ENCODE peak calls at places on chromosomes 11 and 22, in six cellular contexts. One of them, this sample, is unnamed.

GRCh38 chr11:70628176-70628860 is 230.0 kb downstream of the CTTN start:
- ATAC-seq in activated naive CD4-positive, alpha-beta T cell treated with anti-CD3 and anti-CD28 coated beads, Interleukin-2, amount 50 U/mL, for 72 hours: no peak
- ATAC-seq in activated T-cell treated with anti-CD3 and anti-CD28 coated beads, Interleukin-2, amount 50 U/mL, for 72 hours: no peak
- ATAC-seq in pancreas: no peak
- ATAC-seq in Panc1: no peak
- ATAC-seq in body of pancreas: no peak
- ATAC-seq in this sample: no peak

GRCh38 chr11:119416606-119417580 is 6.1 kb downstream of the THY1 start:
- ATAC-seq in body of pancreas: no peak
- ATAC-seq in activated T-cell treated with anti-CD3 and anti-CD28 coated beads, Interleukin-2, amount 50 U/mL, for 72 hours: no peak
- ATAC-seq in Panc1: peak
- ATAC-seq in pancreas: no peak
- ATAC-seq in activated naive CD4-positive, alpha-beta T cell treated with anti-CD3 and anti-CD28 coated beads, Interleukin-2, amount 50 U/mL, for 72 hours: no peak
- ATAC-seq in this sample: no peak

GRCh38 chr11:115721309-115722007 is 217.2 kb upstream of the CADM1 start:
- ATAC-seq in body of pancreas: no peak
- ATAC-seq in activated T-cell treated with anti-CD3 and anti-CD28 coated beads, Interleukin-2, amount 50 U/mL, for 72 hours: no peak
- ATAC-seq in pancreas: no peak
- ATAC-seq in activated naive CD4-positive, alpha-beta T cell treated with anti-CD3 and anti-CD28 coated beads, Interleukin-2, amount 50 U/mL, for 72 hours: no peak
- ATAC-seq in Panc1: no peak
- ATAC-seq in this sample: no peak

GRCh38 chr11:91798240-91798639 is 426.4 kb upstream of the FAT3 start:
- ATAC-seq in activated T-cell treated with anti-CD3 and anti-CD28 coated beads, Interleukin-2, amount 50 U/mL, for 72 hours: no peak
- ATAC-seq in activated naive CD4-positive, alpha-beta T cell treated with anti-CD3 and anti-CD28 coated beads, Interleukin-2, amount 50 U/mL, for 72 hours: no peak
- ATAC-seq in body of pancreas: no peak
- ATAC-seq in pancreas: no peak
- ATAC-seq in Panc1: no peak
- ATAC-seq in this sample: no peak

GRCh38 chr11:592501-592900 is 16.2 kb downstream of the PHRF1 start:
- ATAC-seq in pancreas: no peak
- ATAC-seq in body of pancreas: no peak
- ATAC-seq in activated T-cell treated with anti-CD3 and anti-CD28 coated beads, Interleukin-2, amount 50 U/mL, for 72 hours: no peak
- ATAC-seq in activated naive CD4-positive, alpha-beta T cell treated with anti-CD3 and anti-CD28 coated beads, Interleukin-2, amount 50 U/mL, for 72 hours: no peak
- ATAC-seq in Panc1: no peak
- ATAC-seq in this sample: no peak

GRCh38 chr11:94938399-94939055 is 34.8 kb downstream of the CWC15 start:
- ATAC-seq in body of pancreas: peak
- ATAC-seq in activated T-cell treated with anti-CD3 and anti-CD28 coated beads, Interleukin-2, amount 50 U/mL, for 72 hours: no peak
- ATAC-seq in Panc1: no peak
- ATAC-seq in pancreas: no peak
- ATAC-seq in activated naive CD4-positive, alpha-beta T cell treated with anti-CD3 and anti-CD28 coated beads, Interleukin-2, amount 50 U/mL, for 72 hours: no peak
- ATAC-seq in this sample: no peak

GRCh38 chr11:129703846-129704245 is 111.8 kb upstream of the TMEM45B start:
- ATAC-seq in activated naive CD4-positive, alpha-beta T cell treated with anti-CD3 and anti-CD28 coated beads, Interleukin-2, amount 50 U/mL, for 72 hours: no peak
- ATAC-seq in pancreas: peak
- ATAC-seq in body of pancreas: no peak
- ATAC-seq in activated T-cell treated with anti-CD3 and anti-CD28 coated beads, Interleukin-2, amount 50 U/mL, for 72 hours: no peak
- ATAC-seq in Panc1: no peak
- ATAC-seq in this sample: no peak

GRCh38 chr11:77072851-77073327 is 6.1 kb downstream of the CAPN5 start:
- ATAC-seq in pancreas: no peak
- ATAC-seq in body of pancreas: no peak
- ATAC-seq in activated T-cell treated with anti-CD3 and anti-CD28 coated beads, Interleukin-2, amount 50 U/mL, for 72 hours: peak
- ATAC-seq in activated naive CD4-positive, alpha-beta T cell treated with anti-CD3 and anti-CD28 coated beads, Interleukin-2, amount 50 U/mL, for 72 hours: peak
- ATAC-seq in Panc1: peak
- ATAC-seq in this sample: peak

GRCh38 chr11:131691558-131692041 is 321.2 kb downstream of the NTM start:
- ATAC-seq in Panc1: peak
- ATAC-seq in activated naive CD4-positive, alpha-beta T cell treated with anti-CD3 and anti-CD28 coated beads, Interleukin-2, amount 50 U/mL, for 72 hours: peak
- ATAC-seq in activated T-cell treated with anti-CD3 and anti-CD28 coated beads, Interleukin-2, amount 50 U/mL, for 72 hours: peak
- ATAC-seq in pancreas: peak
- ATAC-seq in body of pancreas: no peak
- ATAC-seq in this sample: peak

GRCh38 chr11:61327669-61328071 is 5.2 kb downstream of the DDB1 start:
- ATAC-seq in activated T-cell treated with anti-CD3 and anti-CD28 coated beads, Interleukin-2, amount 50 U/mL, for 72 hours: no peak
- ATAC-seq in body of pancreas: no peak
- ATAC-seq in activated naive CD4-positive, alpha-beta T cell treated with anti-CD3 and anti-CD28 coated beads, Interleukin-2, amount 50 U/mL, for 72 hours: no peak
- ATAC-seq in Panc1: no peak
- ATAC-seq in pancreas: no peak
- ATAC-seq in this sample: no peak

GRCh38 chr11:35276396-35276795 is 137.4 kb downstream of the CD44 start:
- ATAC-seq in activated T-cell treated with anti-CD3 and anti-CD28 coated beads, Interleukin-2, amount 50 U/mL, for 72 hours: peak
- ATAC-seq in pancreas: peak
- ATAC-seq in activated naive CD4-positive, alpha-beta T cell treated with anti-CD3 and anti-CD28 coated beads, Interleukin-2, amount 50 U/mL, for 72 hours: peak
- ATAC-seq in Panc1: no peak
- ATAC-seq in body of pancreas: peak
- ATAC-seq in this sample: peak

GRCh38 chr11:29634248-29634647 is 382.6 kb downstream of the KCNA4 start:
- ATAC-seq in pancreas: no peak
- ATAC-seq in activated T-cell treated with anti-CD3 and anti-CD28 coated beads, Interleukin-2, amount 50 U/mL, for 72 hours: no peak
- ATAC-seq in Panc1: no peak
- ATAC-seq in activated naive CD4-positive, alpha-beta T cell treated with anti-CD3 and anti-CD28 coated beads, Interleukin-2, amount 50 U/mL, for 72 hours: no peak
- ATAC-seq in body of pancreas: no peak
- ATAC-seq in this sample: no peak

GRCh38 chr11:29293825-29294224 is 723.0 kb downstream of the KCNA4 start:
- ATAC-seq in body of pancreas: no peak
- ATAC-seq in pancreas: no peak
- ATAC-seq in Panc1: no peak
- ATAC-seq in activated naive CD4-positive, alpha-beta T cell treated with anti-CD3 and anti-CD28 coated beads, Interleukin-2, amount 50 U/mL, for 72 hours: no peak
- ATAC-seq in activated T-cell treated with anti-CD3 and anti-CD28 coated beads, Interleukin-2, amount 50 U/mL, for 72 hours: no peak
- ATAC-seq in this sample: peak

GRCh38 chr22:46673677-46674236 is 53.6 kb downstream of the GRAMD4 start:
- ATAC-seq in pancreas: no peak
- ATAC-seq in activated T-cell treated with anti-CD3 and anti-CD28 coated beads, Interleukin-2, amount 50 U/mL, for 72 hours: peak
- ATAC-seq in Panc1: no peak
- ATAC-seq in activated naive CD4-positive, alpha-beta T cell treated with anti-CD3 and anti-CD28 coated beads, Interleukin-2, amount 50 U/mL, for 72 hours: peak
- ATAC-seq in body of pancreas: no peak
- ATAC-seq in this sample: peak

GRCh38 chr11:123228489-123229163 is 33.6 kb upstream of the CLMP start:
- ATAC-seq in activated T-cell treated with anti-CD3 and anti-CD28 coated beads, Interleukin-2, amount 50 U/mL, for 72 hours: no peak
- ATAC-seq in activated naive CD4-positive, alpha-beta T cell treated with anti-CD3 and anti-CD28 coated beads, Interleukin-2, amount 50 U/mL, for 72 hours: no peak
- ATAC-seq in pancreas: no peak
- ATAC-seq in body of pancreas: no peak
- ATAC-seq in Panc1: no peak
- ATAC-seq in this sample: no peak

GRCh38 chr11:74179234-74180126 is 8.4 kb downstream of the PPME1 start:
- ATAC-seq in activated T-cell treated with anti-CD3 and anti-CD28 coated beads, Interleukin-2, amount 50 U/mL, for 72 hours: peak
- ATAC-seq in activated naive CD4-positive, alpha-beta T cell treated with anti-CD3 and anti-CD28 coated beads, Interleukin-2, amount 50 U/mL, for 72 hours: no peak
- ATAC-seq in body of pancreas: no peak
- ATAC-seq in Panc1: no peak
- ATAC-seq in pancreas: no peak
- ATAC-seq in this sample: peak

GRCh38 chr11:45906096-45906682 is 882 bp downstream of the FREY1 start:
- ATAC-seq in body of pancreas: peak
- ATAC-seq in pancreas: peak
- ATAC-seq in activated T-cell treated with anti-CD3 and anti-CD28 coated beads, Interleukin-2, amount 50 U/mL, for 72 hours: no peak
- ATAC-seq in Panc1: no peak
- ATAC-seq in activated naive CD4-positive, alpha-beta T cell treated with anti-CD3 and anti-CD28 coated beads, Interleukin-2, amount 50 U/mL, for 72 hours: peak
- ATAC-seq in this sample: peak

GRCh38 chr11:27025312-27025955 is 15.2 kb upstream of the BBOX1 start:
- ATAC-seq in Panc1: no peak
- ATAC-seq in pancreas: no peak
- ATAC-seq in activated naive CD4-positive, alpha-beta T cell treated with anti-CD3 and anti-CD28 coated beads, Interleukin-2, amount 50 U/mL, for 72 hours: no peak
- ATAC-seq in activated T-cell treated with anti-CD3 and anti-CD28 coated beads, Interleukin-2, amount 50 U/mL, for 72 hours: no peak
- ATAC-seq in body of pancreas: no peak
- ATAC-seq in this sample: no peak

GRCh38 chr11:70470127-70470526 is 71.8 kb downstream of the CTTN start:
- ATAC-seq in Panc1: no peak
- ATAC-seq in activated T-cell treated with anti-CD3 and anti-CD28 coated beads, Interleukin-2, amount 50 U/mL, for 72 hours: no peak
- ATAC-seq in body of pancreas: no peak
- ATAC-seq in activated naive CD4-positive, alpha-beta T cell treated with anti-CD3 and anti-CD28 coated beads, Interleukin-2, amount 50 U/mL, for 72 hours: no peak
- ATAC-seq in pancreas: peak
- ATAC-seq in this sample: no peak

GRCh38 chr11:46845440-46845739 is 690 bp downstream of the CKAP5 start:
- ATAC-seq in body of pancreas: no peak
- ATAC-seq in activated naive CD4-positive, alpha-beta T cell treated with anti-CD3 and anti-CD28 coated beads, Interleukin-2, amount 50 U/mL, for 72 hours: no peak
- ATAC-seq in activated T-cell treated with anti-CD3 and anti-CD28 coated beads, Interleukin-2, amount 50 U/mL, for 72 hours: no peak
- ATAC-seq in Panc1: no peak
- ATAC-seq in pancreas: peak
- ATAC-seq in this sample: no peak

This sample was measured in activated T-helper 17 cell treated with anti-CD3 and anti-CD28 coated beads, Interleukin-2, amount 50 U/mL, for 72 hours.